ENCODE peak calls at places on chromosomes 4 and X, in four cellular contexts. B is suprapubic skin, D is spleen, P is mammary epithelial cell. C is an unnamed sample.

GRCh38 chr4:41661447-41662076 is 87.0 kb downstream of the PHOX2B start:
- DNase-seq in P (peak), D (no peak), B (no peak), C (peak)

GRCh38 chr4:40909363-40909876 is 159.7 kb downstream of the NSUN7 start:
- DNase-seq in B (no peak), D (no peak), P (peak), C (no peak)

GRCh38 chrX:117510453-117510852 is 606.2 kb downstream of the KLHL13 start:
- DNase-seq in P (no peak), D (no peak), B (no peak), C (no peak)

GRCh38 chr4:77215107-77215506 is 58.1 kb downstream of the CCNG2 start:
- DNase-seq in B (no peak), D (no peak), P (no peak), C (no peak)

GRCh38 chr4:83285022-83285387 is 407 bp upstream of the COQ2 start:
- DNase-seq in B (no peak), D (no peak), P (peak), C (no peak)

GRCh38 chr4:30912098-30912719 is 192.0 kb downstream of the PCDH7 start:
- DNase-seq in D (no peak), B (no peak), P (no peak), C (no peak)

GRCh38 chr4:116016201-116016600 is 902.8 kb upstream of the NDST4 start:
- DNase-seq in P (peak), B (no peak), D (no peak), C (no peak)

GRCh38 chr4:119039779-119040178 is 95.9 kb upstream of the MYOZ2 start:
- DNase-seq in P (no peak), B (no peak), D (no peak), C (no peak)

GRCh38 chrX:70508296-70508911 is 63.8 kb downstream of the DLG3 start:
- DNase-seq in D (no peak), P (no peak), B (no peak), C (no peak)

GRCh38 chr4:168610911-168611530 is 114.2 kb downstream of the PALLD start:
- DNase-seq in D (no peak), P (no peak), B (no peak), C (no peak)

GRCh38 chr4:106136777-106137331 is 179.2 kb downstream of the TBCK start:
- DNase-seq in P (no peak), D (no peak), B (no peak), C (no peak)

GRCh38 chrX:134604701-134605271 is 53.5 kb downstream of the PLAC1 start:
- DNase-seq in B (no peak), D (no peak), P (peak), C (no peak)

GRCh38 chrX:88735835-88736234 is 11.2 kb upstream of the CPXCR1 start:
- DNase-seq in B (no peak), D (no peak), P (peak), C (no peak)

GRCh38 chrX:72644946-72645345 is 69.2 kb downstream of the PHKA1 start:
- DNase-seq in P (peak), B (no peak), D (no peak), C (no peak)

GRCh38 chr4:129355529-129355928 is 259.6 kb downstream of the C4orf33 start:
- DNase-seq in B (no peak), P (no peak), D (no peak), C (no peak)

GRCh38 chrX:136975642-136976518 is 57.9 kb downstream of the GPR101 start:
- DNase-seq in P (no peak), B (no peak), D (no peak), C (no peak)

GRCh38 chr4:3745886-3746656 is 20.1 kb upstream of the ADRA2C start:
- DNase-seq in P (no peak), D (no peak), B (no peak), C (no peak)

GRCh38 chr4:138178566-138178965 is 63.6 kb downstream of the SLC7A11 start:
- DNase-seq in B (no peak), D (no peak), P (peak), C (no peak)

GRCh38 chr4:151820004-151820403 is 59.2 kb upstream of the GATB start:
- DNase-seq in P (no peak), B (no peak), D (no peak), C (no peak)

GRCh38 chr4:186946682-186947294 is 223.1 kb upstream of the FAT1 start:
- DNase-seq in P (no peak), D (no peak), B (no peak), C (no peak)

GRCh38 chr4:168664242-168664897 is 167.5 kb downstream of the PALLD start:
- DNase-seq in P (peak), B (no peak), D (no peak), C (no peak)

GRCh38 chr4:8144359-8144758 is 14.3 kb downstream of the ABLIM2 start:
- DNase-seq in P (no peak), B (no peak), D (no peak), C (no peak)

GRCh38 chr4:2350982-2351381 is 67.5 kb downstream of the ZFYVE28 start:
- DNase-seq in P (no peak), B (peak), D (peak), C (no peak)

GRCh38 chrX:17596051-17596450 is 141.2 kb upstream of the SCML1 start:
- DNase-seq in D (no peak), B (no peak), P (peak), C (no peak)

DNA sequence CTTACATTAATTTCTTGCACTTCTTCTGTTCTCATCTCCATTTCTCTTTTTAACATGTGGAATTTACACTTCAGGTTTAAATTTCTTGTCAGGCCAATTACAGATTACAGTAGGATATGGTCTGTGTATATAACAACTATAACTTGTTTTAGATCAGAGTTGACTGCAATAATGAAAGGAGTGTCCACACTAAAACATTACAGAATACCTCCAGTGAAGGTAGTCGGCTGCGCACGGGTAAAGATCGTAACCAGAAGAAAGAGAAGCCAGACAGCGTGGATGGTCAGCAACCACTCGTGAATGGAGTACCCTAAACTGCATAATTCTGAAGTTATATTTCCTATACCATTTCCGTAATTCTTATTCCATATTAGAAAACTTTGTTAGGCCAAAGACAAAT is 32.6 kb upstream of the FMR1NB start:
- DNase-seq in D (no peak), B (no peak), P (no peak), C (no peak)
- H3K27ac ChIP-seq in D (no peak), B (no peak), P (no peak), C (no peak)

GRCh38 chrX:153157450-153157849 is 21.6 kb upstream of the MAGEA1 start:
- DNase-seq in P (no peak), B (no peak), D (no peak), C (no peak)
- H3K27ac ChIP-seq in P (no peak), B (no peak), D (no peak), C (no peak)

GRCh38 chr4:148022975-148023374 is 291.1 kb downstream of the ARHGAP10 start:
- DNase-seq in D (no peak), P (no peak), B (no peak), C (no peak)
- H3K27ac ChIP-seq in D (no peak), P (no peak), B (no peak), C (no peak)

GRCh38 chr4:153555730-153556440 is 89.7 kb downstream of the TMEM131L start:
- DNase-seq in P (no peak), D (no peak), B (no peak), C (no peak)
- H3K27ac ChIP-seq in P (no peak), D (no peak), B (no peak), C (no peak)

DNA sequence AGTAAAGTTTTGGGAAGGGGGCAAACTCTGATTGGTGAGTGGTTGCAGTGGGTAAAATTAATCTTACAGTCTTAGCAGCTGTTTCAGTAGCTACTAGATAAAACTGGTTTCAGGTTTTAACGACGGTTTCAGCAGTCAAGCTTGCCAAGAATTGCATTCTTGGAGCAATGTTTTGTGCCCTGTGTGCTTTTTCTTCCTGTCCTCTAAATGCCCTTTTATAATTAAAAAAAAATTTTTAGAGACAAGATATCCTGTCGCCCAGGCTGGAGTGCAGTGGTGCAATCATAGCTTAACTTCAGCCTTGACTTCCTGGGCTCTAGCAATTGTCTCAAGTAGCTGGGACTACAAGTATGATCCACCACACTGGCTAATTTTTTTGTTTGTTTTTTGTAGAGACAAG is 6.3 kb upstream of the PPEF2 start:
- DNase-seq in D (no peak), P (no peak), B (no peak), C (no peak)
- H3K27ac ChIP-seq in D (peak), P (no peak), B (no peak), C (no peak)

DNA sequence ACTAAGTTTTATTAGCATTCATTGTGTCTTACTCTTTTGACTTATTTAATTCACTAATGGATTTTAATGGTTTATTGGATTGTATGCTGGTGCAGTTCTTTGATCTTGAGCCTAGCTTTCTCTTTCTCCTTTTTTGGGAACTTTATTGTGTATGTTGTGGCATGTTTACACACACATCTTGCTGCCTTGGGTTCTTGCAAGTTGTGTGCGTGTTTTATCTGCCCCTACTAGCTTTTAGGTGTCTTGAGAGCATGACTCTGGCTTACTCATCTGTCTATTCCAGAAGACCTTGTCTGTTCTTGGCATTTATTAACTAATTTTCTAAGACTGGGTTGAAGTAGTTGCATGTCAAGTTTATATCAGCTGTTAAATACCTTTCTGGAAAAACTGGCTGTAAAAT is 2.7 kb downstream of the TMEM165 start:
- DNase-seq in P (peak), D (no peak), B (no peak), C (no peak)
- H3K27ac ChIP-seq in P (peak), D (peak), B (peak), C (no peak)

GRCh38 chr4:38523524-38524448 is 140.2 kb upstream of the KLF3 start:
- DNase-seq in D (no peak), P (peak), B (no peak), C (no peak)
- H3K27ac ChIP-seq in D (peak), P (no peak), B (no peak), C (no peak)